ENCODE peak calls at places on chromosomes 2 and 18, in nine cellular contexts. U, A, D, T, R, M, Z, H and J are unnamed samples.

GRCh38 chr2:166632616-166633015 is 138.6 kb upstream of the SCN7A start:
- DNase-seq in U (peak), A (no peak), D (peak), T (no peak), R (no peak), M (no peak), Z (no peak), H (peak), J (peak)

GRCh38 chr18:50880108-50880465 is 1.2 kb downstream of the ME2 start:
- DNase-seq in U (no peak), A (no peak), D (no peak), T (no peak), R (peak), M (peak), Z (no peak), H (peak), J (no peak)

GRCh38 chr2:112644155-112644932 is 1.4 kb upstream of the SLC20A1 start:
- DNase-seq in U (no peak), A (no peak), D (peak), T (peak), R (no peak), M (no peak), Z (no peak), H (no peak), J (peak)

GRCh38 chr2:60553496-60553991 is at the start of gene BCL11A:
- DNase-seq in U (peak), A (no peak), D (peak), T (peak), R (no peak), M (peak), Z (no peak), H (no peak), J (peak)

GRCh38 chr2:222707689-222708273 is 36.3 kb downstream of the MOGAT1 start:
- DNase-seq in U (no peak), A (no peak), D (peak), T (no peak), R (no peak), M (peak), Z (no peak), H (peak), J (peak)

GRCh38 chr18:23532848-23533247 is 29.5 kb downstream of the RMC1 start:
- DNase-seq in U (no peak), A (no peak), D (no peak), T (no peak), R (no peak), M (no peak), Z (no peak), H (no peak), J (no peak)

GRCh38 chr2:173697929-173698328 is 267.2 kb downstream of the SP3 start:
- DNase-seq in U (no peak), A (no peak), D (no peak), T (no peak), R (no peak), M (no peak), Z (no peak), H (no peak), J (no peak)

GRCh38 chr2:47177042-47177565 is 22.0 kb upstream of the STPG4 start:
- DNase-seq in U (no peak), A (no peak), D (no peak), T (no peak), R (no peak), M (peak), Z (no peak), H (no peak), J (no peak)

GRCh38 chr2:66538291-66538690 is 103.4 kb downstream of the MEIS1 start:
- DNase-seq in U (no peak), A (no peak), D (no peak), T (no peak), R (no peak), M (no peak), Z (no peak), H (no peak), J (no peak)

GRCh38 chr2:186690796-186691195 is 3.1 kb upstream of the FAM171B start:
- DNase-seq in U (no peak), A (no peak), D (peak), T (no peak), R (no peak), M (no peak), Z (no peak), H (no peak), J (no peak)

GRCh38 chr18:42242758-42243157 is 287.7 kb downstream of the PIK3C3 start:
- DNase-seq in U (no peak), A (no peak), D (no peak), T (no peak), R (no peak), M (no peak), Z (no peak), H (no peak), J (peak)

GRCh38 chr2:69742170-69742952 is 427 bp downstream of the ANXA4 start:
- DNase-seq in U (no peak), A (no peak), D (peak), T (no peak), R (no peak), M (no peak), Z (no peak), H (no peak), J (no peak)

GRCh38 chr18:33605250-33605649 is 27.2 kb downstream of the ASXL3 start:
- DNase-seq in U (no peak), A (no peak), D (no peak), T (no peak), R (no peak), M (no peak), Z (no peak), H (no peak), J (peak)

GRCh38 chr2:164697688-164698290 is 76.5 kb upstream of the GRB14 start:
- DNase-seq in U (no peak), A (no peak), D (peak), T (peak), R (peak), M (no peak), Z (no peak), H (no peak), J (peak)

GRCh38 chr2:69181806-69182427 is 168.9 kb downstream of the ANTXR1 start:
- DNase-seq in U (no peak), A (no peak), D (peak), T (no peak), R (no peak), M (no peak), Z (no peak), H (no peak), J (no peak)

GRCh38 chr18:45168883-45169585 is 446.2 kb upstream of the SLC14A2 start:
- DNase-seq in U (peak), A (no peak), D (peak), T (no peak), R (no peak), M (no peak), Z (no peak), H (no peak), J (no peak)

GRCh38 chr2:121150713-121151112 is 134.3 kb downstream of the TFCP2L1 start:
- DNase-seq in U (no peak), A (no peak), D (no peak), T (no peak), R (no peak), M (no peak), Z (no peak), H (no peak), J (no peak)

GRCh38 chr2:135742307-135742838 is 718 bp downstream of the UBXN4 start:
- DNase-seq in U (no peak), A (peak), D (peak), T (no peak), R (peak), M (peak), Z (peak), H (peak), J (peak)

GRCh38 chr2:177038772-177039484 is 173.7 kb upstream of the HNRNPA3 start:
- DNase-seq in U (no peak), A (no peak), D (no peak), T (no peak), R (no peak), M (no peak), Z (no peak), H (no peak), J (no peak)

GRCh38 chr18:44679912-44680270 is 797 bp upstream of the SETBP1 start:
- DNase-seq in U (no peak), A (peak), D (peak), T (no peak), R (peak), M (no peak), Z (peak), H (no peak), J (peak)

GRCh38 chr18:71398530-71398929 is 1109.7 kb downstream of the SOCS6 start:
- DNase-seq in U (no peak), A (no peak), D (no peak), T (no peak), R (no peak), M (no peak), Z (no peak), H (peak), J (peak)

GRCh38 chr2:105390454-105390853 is 8.4 kb downstream of the FHL2 start:
- DNase-seq in U (no peak), A (no peak), D (no peak), T (no peak), R (no peak), M (no peak), Z (no peak), H (no peak), J (no peak)

GRCh38 chr2:16185671-16186391 is 245.5 kb downstream of the MYCN start:
- DNase-seq in U (no peak), A (no peak), D (no peak), T (no peak), R (no peak), M (no peak), Z (no peak), H (no peak), J (no peak)

GRCh38 chr2:192286093-192286701 is 91.5 kb upstream of the TMEFF2 start:
- DNase-seq in U (peak), A (no peak), D (peak), T (peak), R (no peak), M (no peak), Z (no peak), H (peak), J (peak)

GRCh38 chr2:9594361-9595063 is 36.3 kb downstream of the YWHAQ start:
- DNase-seq in U (peak), A (no peak), D (peak), T (peak), R (no peak), M (no peak), Z (no peak), H (peak), J (peak)

GRCh38 chr2:224938670-224939309 is 103.5 kb downstream of the DOCK10 start:
- DNase-seq in U (peak), A (no peak), D (peak), T (no peak), R (no peak), M (no peak), Z (no peak), H (no peak), J (peak)